ENCODE peak calls at places on chromosomes 13 and 19, in six cellular contexts. D, U, A, Y, P and J are unnamed samples.

GRCh38 chr19:30450101-30450500 is 77.9 kb downstream of the ZNF536 start:
- DNase-seq in D (no peak), U (peak), A (peak), Y (peak), P (no peak), J (peak)

GRCh38 chr19:13842294-13843103 is 34.4 kb upstream of the NANOS3 start:
- DNase-seq in D (no peak), U (peak), A (peak), Y (peak), P (no peak), J (no peak)

GRCh38 chr13:94667190-94667589 is 45.2 kb downstream of the SOX21 start:
- DNase-seq in D (no peak), U (no peak), A (no peak), Y (no peak), P (no peak), J (no peak)

GRCh38 chr19:11142528-11143171 is 12.9 kb downstream of the SPC24 start:
- DNase-seq in D (peak), U (peak), A (peak), Y (peak), P (no peak), J (peak)

GRCh38 chr13:101875717-101876393 is 423.4 kb downstream of the ITGBL1 start:
- DNase-seq in D (peak), U (no peak), A (no peak), Y (no peak), P (no peak), J (peak)

GRCh38 chr13:20721454-20722357 is 18.2 kb downstream of the IL17D start:
- DNase-seq in D (peak), U (peak), A (peak), Y (peak), P (no peak), J (peak)

GRCh38 chr13:95643814-95644598 is 500 bp downstream of the DZIP1 start:
- DNase-seq in D (peak), U (peak), A (peak), Y (no peak), P (no peak), J (no peak)

GRCh38 chr19:56727731-56728130 is 56.2 kb upstream of the ZNF835 start:
- DNase-seq in D (no peak), U (no peak), A (no peak), Y (no peak), P (no peak), J (no peak)

GRCh38 chr19:955803-956746 is 28.1 kb upstream of the WDR18 start:
- DNase-seq in D (no peak), U (no peak), A (peak), Y (no peak), P (no peak), J (no peak)

GRCh38 chr19:7852851-7853759 is 21.1 kb downstream of the PRR36 start:
- DNase-seq in D (peak), U (peak), A (peak), Y (peak), P (no peak), J (peak)

GRCh38 chr13:21611385-21611784 is 7.4 kb upstream of the MICU2 start:
- DNase-seq in D (no peak), U (no peak), A (no peak), Y (no peak), P (no peak), J (no peak)